ENCODE peak calls at places on chromosome 19, in eight cellular contexts. J is cardiac muscle cell, U is hepatocyte, H is heart right ventricle, C is pancreas, S is body of pancreas, G is GM23338, D is psoas muscle. V is an unnamed sample.

GRCh38 chr19:17469092-17469370 is 1.3 kb upstream of the SLC27A1 start:
- DNase-seq in J (no peak), U (no peak), H (no peak), C (no peak), S (no peak), G (no peak), D (no peak), V (no peak)

GRCh38 chr19:46902402-46902766 is 41.6 kb downstream of the ARHGAP35 start:
- DNase-seq in J (no peak), U (peak; percentile 51), H (no peak), C (no peak), S (peak; percentile 26), G (peak; percentile 40), D (no peak), V (no peak)

GRCh38 chr19:6204212-6204611 is 68.7 kb downstream of the ACSBG2 start:
- DNase-seq in J (peak; percentile 43), U (no peak), H (no peak), C (no peak), S (no peak), G (no peak), D (peak; percentile 75), V (no peak)

GRCh38 chr19:5693195-5694166 is 3.4 kb downstream of the RPL36 start:
- DNase-seq in J (no peak), U (peak; percentile 10), H (no peak), C (peak; percentile 28), S (no peak), G (no peak), D (no peak), V (no peak)

GRCh38 chr19:56133858-56134654 is 7.0 kb upstream of the ZNF444 start:
- DNase-seq in J (peak; percentile 49), U (no peak), H (no peak), C (no peak), S (no peak), G (no peak), D (no peak), V (no peak)

GRCh38 chr19:42402376-42403116 is 12.4 kb upstream of the CNFN start:
- DNase-seq in J (no peak), U (no peak), H (no peak), C (no peak), S (no peak), G (no peak), D (no peak), V (no peak)

GRCh38 chr19:480016-480855 is 16.1 kb upstream of the MADCAM1 start:
- DNase-seq in J (peak; percentile 58), U (peak; percentile 86), H (peak; percentile 89), C (peak; percentile 75), S (peak; percentile 87), G (peak; percentile 87), D (peak; percentile 89), V (peak; percentile 58)

GRCh38 chr19:1468274-1469199 is 10.5 kb downstream of the C19orf25 start:
- DNase-seq in J (no peak), U (peak; percentile 59), H (no peak), C (no peak), S (peak; percentile 45), G (no peak), D (peak; percentile 62), V (no peak)

GRCh38 chr19:47405854-47406417 is 13.4 kb downstream of the MEIS3 start:
- DNase-seq in J (no peak), U (no peak), H (no peak), C (no peak), S (no peak), G (no peak), D (no peak), V (no peak)

GRCh38 chr19:54312436-54313362 is at the start of gene LILRA5:
- DNase-seq in J (no peak), U (no peak), H (peak; percentile 19), C (no peak), S (peak; percentile 10), G (no peak), D (peak; percentile 62), V (no peak)

GRCh38 chr19:10420444-10421239 is at the start of gene PDE4A:
- DNase-seq in J (peak; percentile 49), U (peak; percentile 45), H (no peak), C (no peak), S (no peak), G (peak; percentile 69), D (peak; percentile 60), V (no peak)

GRCh38 chr19:2307518-2308012 is 389 bp downstream of the LINGO3 start:
- DNase-seq in J (no peak), U (no peak), H (no peak), C (no peak), S (no peak), G (peak; percentile 57), D (no peak), V (no peak)

GRCh38 chr19:14517840-14518505 is at the start of gene DNAJB1:
- DNase-seq in J (peak; percentile 83), U (peak; percentile 92), H (peak; percentile 83), C (peak; percentile 84), S (peak; percentile 83), G (peak; percentile 70), D (peak; percentile 92), V (peak; percentile 57)

GRCh38 chr19:23071087-23071511 is 45.7 kb upstream of the ZNF730 start:
- DNase-seq in J (peak; percentile 35), U (no peak), H (peak; percentile 22), C (no peak), S (peak; percentile 21), G (peak; percentile 71), D (no peak), V (peak; percentile 17)

GRCh38 chr19:51788936-51789795 is 5.8 kb upstream of the FPR3 start:
- DNase-seq in J (peak; percentile 53), U (no peak), H (no peak), C (no peak), S (no peak), G (no peak), D (no peak), V (no peak)

DNA sequence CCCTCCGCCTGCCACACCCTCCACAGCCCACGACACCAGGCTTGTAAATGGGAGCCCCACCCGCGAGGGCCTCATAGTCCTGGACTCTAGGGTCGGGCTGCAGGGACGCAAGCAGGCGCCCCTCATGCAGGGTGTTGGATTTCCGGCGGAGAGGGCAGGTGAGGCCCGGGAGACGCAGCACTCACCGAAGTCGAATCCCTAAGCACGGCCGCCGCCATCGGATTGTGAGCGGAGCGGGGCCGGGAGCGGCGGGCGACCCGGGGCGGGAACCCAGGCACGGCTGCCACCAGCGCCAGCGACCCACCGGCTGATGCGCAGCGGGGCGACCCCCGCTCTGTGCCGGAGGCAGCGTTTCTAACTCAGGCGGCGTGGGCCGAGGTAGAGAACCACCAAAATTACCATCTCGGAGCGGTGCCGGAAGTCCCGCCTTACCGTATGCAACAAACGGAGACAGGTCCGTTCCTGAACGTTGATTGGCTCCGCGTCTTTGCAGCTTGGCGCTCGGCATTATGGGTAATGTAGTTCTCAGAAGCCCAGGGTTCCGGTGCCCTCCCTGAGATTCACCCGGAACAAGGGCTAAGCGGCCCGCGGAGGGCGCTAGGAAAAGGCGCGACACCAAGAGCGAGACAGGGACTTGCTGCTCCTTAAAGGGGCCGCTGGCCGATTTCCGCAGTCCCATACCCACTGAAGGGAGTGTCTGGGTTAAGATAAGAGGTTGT is at the start of gene ZNF416:
- DNase-seq in J (peak; percentile 99), U (peak; percentile 99), H (peak; percentile 99), C (peak; percentile 97), S (peak; percentile 98), G (peak; percentile 100), D (peak; percentile 98), V (peak; percentile 99)
- TF ChIP-seq CTCF in J (peak; percentile 29), U (peak; percentile 16), H (no peak), C (no peak), S (peak; percentile 23), G (no peak), D (peak; percentile 17), V (peak; percentile 33)

DNA sequence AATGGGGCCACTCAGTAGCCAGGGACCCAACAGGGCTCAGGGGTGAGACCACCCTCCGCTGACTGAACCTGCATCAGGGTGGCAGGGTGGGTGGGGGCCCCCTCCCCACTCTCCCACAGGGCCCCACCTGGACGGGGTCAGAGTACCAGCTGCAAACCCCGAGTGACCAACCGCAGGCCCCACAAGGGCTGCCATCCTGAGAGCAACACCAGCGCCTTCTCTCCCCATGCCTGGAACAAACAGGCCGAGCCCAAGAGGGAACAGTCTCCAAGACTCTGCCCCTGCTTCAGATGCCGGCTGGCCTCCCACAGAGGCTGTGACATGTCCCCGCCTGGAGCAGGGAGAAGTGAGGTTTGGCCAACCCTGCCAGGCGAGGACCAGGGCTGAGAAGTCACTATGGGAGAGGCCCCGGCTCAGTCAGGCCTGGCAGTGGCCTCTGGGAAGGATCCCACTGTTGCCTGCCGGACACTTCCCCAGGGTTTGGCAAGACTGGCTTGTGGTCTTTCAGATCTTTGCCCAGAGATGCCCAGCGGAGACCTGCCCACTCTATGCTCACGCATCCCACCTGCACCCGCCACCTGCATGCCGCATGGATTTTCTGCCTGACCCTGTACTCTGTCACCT is 27.2 kb downstream of the MPND start:
- DNase-seq in J (no peak), U (no peak), H (no peak), C (no peak), S (no peak), G (no peak), D (no peak), V (no peak)
- H3K4me3 ChIP-seq in J (no peak overlapping the region), U (no peak overlapping the region), H (no peak overlapping the region), C (no peak overlapping the region), S (no peak overlapping the region), G (no peak overlapping the region), D (peak overlapping the region; percentile 26), V (no peak overlapping the region)

GRCh38 chr19:16167055-16167454 is 6.3 kb downstream of the CIB3 start:
- DNase-seq in J (no peak), U (no peak), H (no peak), C (no peak), S (no peak), G (no peak), D (no peak), V (no peak)

GRCh38 chr19:16164222-16164890 is 9.0 kb downstream of the CIB3 start:
- DNase-seq in J (no peak), U (no peak), H (no peak), C (no peak), S (no peak), G (no peak), D (no peak), V (no peak)

GRCh38 chr19:16168465-16169081 is 4.8 kb downstream of the CIB3 start:
- DNase-seq in J (peak; percentile 53), U (no peak), H (no peak), C (no peak), S (no peak), G (peak; percentile 13), D (no peak), V (peak; percentile 54)

GRCh38 chr19:16170134-16170533 is 3.2 kb downstream of the CIB3 start:
- DNase-seq in J (no peak), U (no peak), H (no peak), C (no peak), S (no peak), G (no peak), D (no peak), V (no peak)

DNA sequence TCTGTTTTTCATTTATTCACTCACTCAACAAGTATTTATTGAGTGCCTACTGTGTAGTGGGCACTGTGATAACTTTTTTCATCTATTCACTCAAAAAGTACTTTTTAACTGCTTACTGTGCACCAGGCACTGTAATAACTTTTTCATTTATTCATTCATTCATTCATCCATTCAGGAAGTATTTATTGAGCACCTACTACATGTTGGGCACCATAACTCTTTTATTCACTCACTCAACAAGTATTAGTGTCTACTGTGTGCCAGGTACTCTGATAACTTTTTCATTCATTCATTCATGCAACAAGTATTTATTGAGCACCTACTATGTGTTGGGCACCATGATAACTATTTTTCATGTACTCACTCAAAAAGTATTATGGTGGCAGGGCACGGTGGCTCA is 6.9 kb downstream of the CIB3 start:
- DNase-seq in J (no peak), U (no peak), H (no peak), C (no peak), S (no peak), G (no peak), D (no peak), V (no peak)
- H3K27ac ChIP-seq in J (no peak overlapping the region), U (no peak overlapping the region), H (no peak overlapping the region), C (no peak overlapping the region), S (no peak overlapping the region), G (no peak overlapping the region), D (no peak overlapping the region), V (no peak overlapping the region)

GRCh38 chr19:19514881-19515763 is at the start of gene TSSK6:
- DNase-seq in J (no peak), U (no peak), H (no peak), C (no peak), S (no peak), G (no peak), D (peak; percentile 70), V (no peak)
- TF ChIP-seq CTCF in J (no peak), U (no peak), H (no peak), C (no peak), S (no peak), G (peak; percentile 25), D (no peak), V (no peak)